ENCODE peak calls at places on chromosome 1, in seven cellular contexts. E is glutamatergic neuron; O is NCI-H1092; J is MG63; L is CD8-positive, alpha-beta memory T cell; F is uterus; M is mucosa of gallbladder. W is an unnamed sample.

GRCh38 chr1:171545523-171545922 is 60.2 kb downstream of the PRRC2C start:
- DNase-seq in L (no peak), M (no peak), E (no peak), O (no peak), F (no peak), J (no peak), W (no peak)

GRCh38 chr1:74528123-74528522 is 15.7 kb upstream of the LRRC53 start:
- DNase-seq in O (no peak), J (no peak), M (no peak), E (no peak), F (no peak), L (no peak), W (no peak)

GRCh38 chr1:34529935-34530859 is 224.7 kb upstream of the GJB5 start:
- DNase-seq in F (peak; percentile 67), L (no peak), O (no peak), E (no peak), M (no peak), J (no peak), W (peak; percentile 77)

GRCh38 chr1:229108598-229109201 is 162.2 kb upstream of the RAB4A start:
- DNase-seq in E (no peak), J (no peak), L (no peak), O (no peak), F (no peak), M (no peak), W (peak; percentile 6)

GRCh38 chr1:30058966-30059365 is 664.4 kb downstream of the MATN1 start:
- DNase-seq in J (peak; percentile 83), L (no peak), F (no peak), M (no peak), O (no peak), E (no peak), W (peak; percentile 96)

GRCh38 chr1:185315364-185316108 is 1.5 kb downstream of the IVNS1ABP start:
- DNase-seq in J (no peak), F (no peak), M (peak; percentile 53), L (no peak), E (no peak), O (peak; percentile 28), W (peak; percentile 33)

GRCh38 chr1:28926629-28927441 is 12.5 kb downstream of the EPB41 start:
- DNase-seq in E (no peak), L (peak; percentile 78), F (no peak), M (peak; percentile 11), J (no peak), O (no peak), W (no peak)

GRCh38 chr1:38151399-38151798 is 104.8 kb upstream of the POU3F1 start:
- DNase-seq in M (no peak), L (no peak), J (no peak), E (no peak), O (peak; percentile 83), F (no peak), W (no peak)

GRCh38 chr1:3084154-3084553 is 15.2 kb downstream of the PRDM16 start:
- DNase-seq in O (no peak), E (no peak), M (no peak), F (no peak), J (no peak), L (no peak), W (no peak)

GRCh38 chr1:219660666-219661463 is 48.0 kb upstream of the ZC3H11B start:
- DNase-seq in M (peak; percentile 90), O (no peak), E (peak; percentile 94), L (no peak), F (peak; percentile 83), J (peak; percentile 55), W (peak; percentile 89)

GRCh38 chr1:157080714-157081113 is 18.9 kb downstream of the ETV3L start:
- DNase-seq in M (no peak), O (no peak), F (no peak), E (no peak), J (no peak), L (no peak), W (no peak)

GRCh38 chr1:245702346-245702745 is 547.6 kb downstream of the KIF26B start:
- DNase-seq in M (no peak), J (no peak), L (no peak), O (no peak), F (no peak), E (no peak), W (no peak)

GRCh38 chr1:43358121-43358745 is 548 bp upstream of the CDC20 start:
- DNase-seq in F (no peak), E (no peak), J (no peak), M (peak; percentile 14), L (no peak), O (peak; percentile 17), W (peak; percentile 70)

GRCh38 chr1:169309178-169310166 is 58.1 kb downstream of the NME7 start:
- DNase-seq in O (no peak), M (no peak), L (peak; percentile 1), F (no peak), J (no peak), E (no peak), W (peak; percentile 13)